ENCODE peak calls at places on chromosomes 4 and X, in ten cellular contexts. T, L, E, V, A, Z, Q, I, K and M are unnamed samples.

GRCh38 chr4:87033902-87034301 is 99.1 kb downstream of the AFF1 start:
- DNase-seq in T (no peak), L (no peak), E (no peak), V (no peak), A (no peak), Z (no peak), Q (no peak), I (no peak), K (no peak), M (no peak)

GRCh38 chr4:85486425-85487101 is 11.6 kb downstream of the ARHGAP24 start:
- DNase-seq in T (no peak), L (no peak), E (no peak), V (no peak), A (no peak), Z (no peak), Q (no peak), I (peak), K (no peak), M (no peak)

GRCh38 chr4:182206916-182207315 is 36.3 kb upstream of the TENM3 start:
- DNase-seq in T (no peak), L (peak), E (no peak), V (no peak), A (no peak), Z (no peak), Q (no peak), I (no peak), K (no peak), M (no peak)

GRCh38 chrX:18951032-18951431 is 32.9 kb downstream of the PHKA2 start:
- DNase-seq in T (no peak), L (no peak), E (no peak), V (no peak), A (no peak), Z (no peak), Q (no peak), I (no peak), K (no peak), M (no peak)

GRCh38 chr4:1051472-1051871 is 40.0 kb downstream of the FGFRL1 start:
- DNase-seq in T (no peak), L (no peak), E (no peak), V (no peak), A (no peak), Z (no peak), Q (no peak), I (no peak), K (no peak), M (no peak)

GRCh38 chrX:29687687-29688086 is 527.7 kb upstream of the MAGEB2 start:
- DNase-seq in T (no peak), L (peak), E (no peak), V (peak), A (no peak), Z (peak), Q (no peak), I (peak), K (peak), M (peak)

GRCh38 chr4:116055857-116056827 is 942.7 kb upstream of the NDST4 start:
- DNase-seq in T (no peak), L (peak), E (no peak), V (peak), A (no peak), Z (peak), Q (no peak), I (peak), K (peak), M (peak)

GRCh38 chr4:14234330-14234729 is 606.8 kb upstream of the BOD1L1 start:
- DNase-seq in T (no peak), L (no peak), E (no peak), V (no peak), A (no peak), Z (no peak), Q (no peak), I (no peak), K (peak), M (no peak)